ENCODE peak calls at places on chromosomes 13 and 19, in nine cellular contexts. One of them, this sample, is unnamed.

GRCh38 chr19:4328243-4328990 is 10.2 kb downstream of the STAP2 start:
- DNase-seq in NAMALWA: peak
- DNase-seq in heart left ventricle: peak
- DNase-seq in breast epithelium: peak
- DNase-seq in activated CD8-positive, alpha-beta memory T cell treated with anti-CD3 and anti-CD28 coated beads, Interleukin-2, amount 50 U/mL, for 4 hours: peak
- DNase-seq in ascending aorta: peak
- DNase-seq in stimulated activated CD8-positive, alpha-beta memory T cell treated with anti-CD3 and anti-CD28 coated beads, Interleukin-12 subunit alpha, Interleukin-12 subunit beta, amount 100 ng/mL, for 4 hours: peak
- DNase-seq in hippocampal formation: peak
- DNase-seq in mesendoderm: peak
- DNase-seq in this sample: peak

GRCh38 chr13:84843368-84843767 is 955.9 kb downstream of the SLITRK6 start:
- DNase-seq in NAMALWA: no peak
- DNase-seq in heart left ventricle: no peak
- DNase-seq in breast epithelium: no peak
- DNase-seq in activated CD8-positive, alpha-beta memory T cell treated with anti-CD3 and anti-CD28 coated beads, Interleukin-2, amount 50 U/mL, for 4 hours: no peak
- DNase-seq in ascending aorta: no peak
- DNase-seq in stimulated activated CD8-positive, alpha-beta memory T cell treated with anti-CD3 and anti-CD28 coated beads, Interleukin-12 subunit alpha, Interleukin-12 subunit beta, amount 100 ng/mL, for 4 hours: no peak
- DNase-seq in hippocampal formation: no peak
- DNase-seq in mesendoderm: no peak
- DNase-seq in this sample: no peak

GRCh38 chr19:56690668-56691067 is 19.1 kb upstream of the ZNF835 start:
- DNase-seq in NAMALWA: no peak
- DNase-seq in heart left ventricle: no peak
- DNase-seq in breast epithelium: no peak
- DNase-seq in activated CD8-positive, alpha-beta memory T cell treated with anti-CD3 and anti-CD28 coated beads, Interleukin-2, amount 50 U/mL, for 4 hours: no peak
- DNase-seq in ascending aorta: no peak
- DNase-seq in stimulated activated CD8-positive, alpha-beta memory T cell treated with anti-CD3 and anti-CD28 coated beads, Interleukin-12 subunit alpha, Interleukin-12 subunit beta, amount 100 ng/mL, for 4 hours: no peak
- DNase-seq in hippocampal formation: no peak
- DNase-seq in mesendoderm: no peak
- DNase-seq in this sample: no peak

GRCh38 chr13:57787058-57787791 is 155.7 kb downstream of the PCDH17 start:
- DNase-seq in NAMALWA: no peak
- DNase-seq in heart left ventricle: no peak
- DNase-seq in breast epithelium: no peak
- DNase-seq in activated CD8-positive, alpha-beta memory T cell treated with anti-CD3 and anti-CD28 coated beads, Interleukin-2, amount 50 U/mL, for 4 hours: no peak
- DNase-seq in ascending aorta: no peak
- DNase-seq in stimulated activated CD8-positive, alpha-beta memory T cell treated with anti-CD3 and anti-CD28 coated beads, Interleukin-12 subunit alpha, Interleukin-12 subunit beta, amount 100 ng/mL, for 4 hours: no peak
- DNase-seq in hippocampal formation: no peak
- DNase-seq in mesendoderm: peak
- DNase-seq in this sample: no peak

GRCh38 chr13:94199135-94199534 is 280.3 kb downstream of the DCT start:
- DNase-seq in NAMALWA: no peak
- DNase-seq in heart left ventricle: no peak
- DNase-seq in breast epithelium: no peak
- DNase-seq in activated CD8-positive, alpha-beta memory T cell treated with anti-CD3 and anti-CD28 coated beads, Interleukin-2, amount 50 U/mL, for 4 hours: no peak
- DNase-seq in ascending aorta: no peak
- DNase-seq in stimulated activated CD8-positive, alpha-beta memory T cell treated with anti-CD3 and anti-CD28 coated beads, Interleukin-12 subunit alpha, Interleukin-12 subunit beta, amount 100 ng/mL, for 4 hours: no peak
- DNase-seq in hippocampal formation: no peak
- DNase-seq in mesendoderm: no peak
- DNase-seq in this sample: no peak

GRCh38 chr19:44718441-44719261 is 19.7 kb downstream of the CEACAM16 start:
- DNase-seq in NAMALWA: no peak
- DNase-seq in heart left ventricle: peak
- DNase-seq in breast epithelium: peak
- DNase-seq in activated CD8-positive, alpha-beta memory T cell treated with anti-CD3 and anti-CD28 coated beads, Interleukin-2, amount 50 U/mL, for 4 hours: no peak
- DNase-seq in ascending aorta: peak
- DNase-seq in stimulated activated CD8-positive, alpha-beta memory T cell treated with anti-CD3 and anti-CD28 coated beads, Interleukin-12 subunit alpha, Interleukin-12 subunit beta, amount 100 ng/mL, for 4 hours: no peak
- DNase-seq in hippocampal formation: peak
- DNase-seq in mesendoderm: peak
- DNase-seq in this sample: no peak

GRCh38 chr13:49731766-49732165 is 40.5 kb upstream of the EBPL start:
- DNase-seq in NAMALWA: no peak
- DNase-seq in heart left ventricle: no peak
- DNase-seq in breast epithelium: no peak
- DNase-seq in activated CD8-positive, alpha-beta memory T cell treated with anti-CD3 and anti-CD28 coated beads, Interleukin-2, amount 50 U/mL, for 4 hours: no peak
- DNase-seq in ascending aorta: no peak
- DNase-seq in stimulated activated CD8-positive, alpha-beta memory T cell treated with anti-CD3 and anti-CD28 coated beads, Interleukin-12 subunit alpha, Interleukin-12 subunit beta, amount 100 ng/mL, for 4 hours: no peak
- DNase-seq in hippocampal formation: no peak
- DNase-seq in mesendoderm: no peak
- DNase-seq in this sample: no peak

GRCh38 chr19:1400281-1401137 is 833 bp downstream of the GAMT start:
- DNase-seq in NAMALWA: peak
- DNase-seq in heart left ventricle: peak
- DNase-seq in breast epithelium: no peak
- DNase-seq in activated CD8-positive, alpha-beta memory T cell treated with anti-CD3 and anti-CD28 coated beads, Interleukin-2, amount 50 U/mL, for 4 hours: no peak
- DNase-seq in ascending aorta: peak
- DNase-seq in stimulated activated CD8-positive, alpha-beta memory T cell treated with anti-CD3 and anti-CD28 coated beads, Interleukin-12 subunit alpha, Interleukin-12 subunit beta, amount 100 ng/mL, for 4 hours: no peak
- DNase-seq in hippocampal formation: no peak
- DNase-seq in mesendoderm: no peak
- DNase-seq in this sample: no peak

GRCh38 chr19:29690842-29691241 is 24.2 kb downstream of the C19orf12 start:
- DNase-seq in NAMALWA: peak
- DNase-seq in heart left ventricle: no peak
- DNase-seq in breast epithelium: no peak
- DNase-seq in activated CD8-positive, alpha-beta memory T cell treated with anti-CD3 and anti-CD28 coated beads, Interleukin-2, amount 50 U/mL, for 4 hours: peak
- DNase-seq in ascending aorta: no peak
- DNase-seq in stimulated activated CD8-positive, alpha-beta memory T cell treated with anti-CD3 and anti-CD28 coated beads, Interleukin-12 subunit alpha, Interleukin-12 subunit beta, amount 100 ng/mL, for 4 hours: no peak
- DNase-seq in hippocampal formation: no peak
- DNase-seq in mesendoderm: peak
- DNase-seq in this sample: peak

GRCh38 chr19:1068111-1069001 is 1.4 kb downstream of the ARHGAP45 start:
- DNase-seq in NAMALWA: peak
- DNase-seq in heart left ventricle: peak
- DNase-seq in breast epithelium: no peak
- DNase-seq in activated CD8-positive, alpha-beta memory T cell treated with anti-CD3 and anti-CD28 coated beads, Interleukin-2, amount 50 U/mL, for 4 hours: peak
- DNase-seq in ascending aorta: no peak
- DNase-seq in stimulated activated CD8-positive, alpha-beta memory T cell treated with anti-CD3 and anti-CD28 coated beads, Interleukin-12 subunit alpha, Interleukin-12 subunit beta, amount 100 ng/mL, for 4 hours: no peak
- DNase-seq in hippocampal formation: no peak
- DNase-seq in mesendoderm: no peak
- DNase-seq in this sample: no peak

GRCh38 chr13:25771641-25772478 is 280.0 kb downstream of the SHISA2 start:
- DNase-seq in NAMALWA: no peak
- DNase-seq in heart left ventricle: no peak
- DNase-seq in breast epithelium: no peak
- DNase-seq in activated CD8-positive, alpha-beta memory T cell treated with anti-CD3 and anti-CD28 coated beads, Interleukin-2, amount 50 U/mL, for 4 hours: no peak
- DNase-seq in ascending aorta: no peak
- DNase-seq in stimulated activated CD8-positive, alpha-beta memory T cell treated with anti-CD3 and anti-CD28 coated beads, Interleukin-12 subunit alpha, Interleukin-12 subunit beta, amount 100 ng/mL, for 4 hours: no peak
- DNase-seq in hippocampal formation: no peak
- DNase-seq in mesendoderm: peak
- DNase-seq in this sample: no peak

GRCh38 chr19:21698215-21698614 is 69.2 kb downstream of the ZNF100 start:
- DNase-seq in NAMALWA: peak
- DNase-seq in heart left ventricle: no peak
- DNase-seq in breast epithelium: no peak
- DNase-seq in activated CD8-positive, alpha-beta memory T cell treated with anti-CD3 and anti-CD28 coated beads, Interleukin-2, amount 50 U/mL, for 4 hours: no peak
- DNase-seq in ascending aorta: no peak
- DNase-seq in stimulated activated CD8-positive, alpha-beta memory T cell treated with anti-CD3 and anti-CD28 coated beads, Interleukin-12 subunit alpha, Interleukin-12 subunit beta, amount 100 ng/mL, for 4 hours: no peak
- DNase-seq in hippocampal formation: peak
- DNase-seq in mesendoderm: peak
- DNase-seq in this sample: no peak

GRCh38 chr19:21474671-21475181 is 30.7 kb upstream of the ZNF429 start:
- DNase-seq in NAMALWA: peak
- DNase-seq in heart left ventricle: peak
- DNase-seq in breast epithelium: peak
- DNase-seq in activated CD8-positive, alpha-beta memory T cell treated with anti-CD3 and anti-CD28 coated beads, Interleukin-2, amount 50 U/mL, for 4 hours: peak
- DNase-seq in ascending aorta: peak
- DNase-seq in stimulated activated CD8-positive, alpha-beta memory T cell treated with anti-CD3 and anti-CD28 coated beads, Interleukin-12 subunit alpha, Interleukin-12 subunit beta, amount 100 ng/mL, for 4 hours: peak
- DNase-seq in hippocampal formation: peak
- DNase-seq in mesendoderm: peak
- DNase-seq in this sample: no peak

GRCh38 chr19:57342582-57342981 is 8.5 kb upstream of the ZNF304 start:
- DNase-seq in NAMALWA: no peak
- DNase-seq in heart left ventricle: no peak
- DNase-seq in breast epithelium: no peak
- DNase-seq in activated CD8-positive, alpha-beta memory T cell treated with anti-CD3 and anti-CD28 coated beads, Interleukin-2, amount 50 U/mL, for 4 hours: no peak
- DNase-seq in ascending aorta: no peak
- DNase-seq in stimulated activated CD8-positive, alpha-beta memory T cell treated with anti-CD3 and anti-CD28 coated beads, Interleukin-12 subunit alpha, Interleukin-12 subunit beta, amount 100 ng/mL, for 4 hours: no peak
- DNase-seq in hippocampal formation: no peak
- DNase-seq in mesendoderm: no peak
- DNase-seq in this sample: no peak

GRCh38 chr13:27038323-27038722 is 133.3 kb downstream of the USP12 start:
- DNase-seq in NAMALWA: no peak
- DNase-seq in heart left ventricle: no peak
- DNase-seq in breast epithelium: no peak
- DNase-seq in activated CD8-positive, alpha-beta memory T cell treated with anti-CD3 and anti-CD28 coated beads, Interleukin-2, amount 50 U/mL, for 4 hours: no peak
- DNase-seq in ascending aorta: no peak
- DNase-seq in stimulated activated CD8-positive, alpha-beta memory T cell treated with anti-CD3 and anti-CD28 coated beads, Interleukin-12 subunit alpha, Interleukin-12 subunit beta, amount 100 ng/mL, for 4 hours: no peak
- DNase-seq in hippocampal formation: no peak
- DNase-seq in mesendoderm: no peak
- DNase-seq in this sample: no peak

GRCh38 chr13:40316301-40316700 is 350.1 kb downstream of the FOXO1 start:
- DNase-seq in NAMALWA: no peak
- DNase-seq in heart left ventricle: no peak
- DNase-seq in breast epithelium: no peak
- DNase-seq in activated CD8-positive, alpha-beta memory T cell treated with anti-CD3 and anti-CD28 coated beads, Interleukin-2, amount 50 U/mL, for 4 hours: no peak
- DNase-seq in ascending aorta: no peak
- DNase-seq in stimulated activated CD8-positive, alpha-beta memory T cell treated with anti-CD3 and anti-CD28 coated beads, Interleukin-12 subunit alpha, Interleukin-12 subunit beta, amount 100 ng/mL, for 4 hours: no peak
- DNase-seq in hippocampal formation: no peak
- DNase-seq in mesendoderm: no peak
- DNase-seq in this sample: no peak

GRCh38 chr13:44899967-44900366 is 89.3 kb downstream of the NUFIP1 start:
- DNase-seq in NAMALWA: no peak
- DNase-seq in heart left ventricle: no peak
- DNase-seq in breast epithelium: no peak
- DNase-seq in activated CD8-positive, alpha-beta memory T cell treated with anti-CD3 and anti-CD28 coated beads, Interleukin-2, amount 50 U/mL, for 4 hours: no peak
- DNase-seq in ascending aorta: no peak
- DNase-seq in stimulated activated CD8-positive, alpha-beta memory T cell treated with anti-CD3 and anti-CD28 coated beads, Interleukin-12 subunit alpha, Interleukin-12 subunit beta, amount 100 ng/mL, for 4 hours: no peak
- DNase-seq in hippocampal formation: no peak
- DNase-seq in mesendoderm: no peak
- DNase-seq in this sample: peak

GRCh38 chr19:16849168-16849567 is 20.0 kb downstream of the SIN3B start:
- DNase-seq in NAMALWA: no peak
- DNase-seq in heart left ventricle: no peak
- DNase-seq in breast epithelium: no peak
- DNase-seq in activated CD8-positive, alpha-beta memory T cell treated with anti-CD3 and anti-CD28 coated beads, Interleukin-2, amount 50 U/mL, for 4 hours: no peak
- DNase-seq in ascending aorta: no peak
- DNase-seq in stimulated activated CD8-positive, alpha-beta memory T cell treated with anti-CD3 and anti-CD28 coated beads, Interleukin-12 subunit alpha, Interleukin-12 subunit beta, amount 100 ng/mL, for 4 hours: no peak
- DNase-seq in hippocampal formation: no peak
- DNase-seq in mesendoderm: no peak
- DNase-seq in this sample: no peak

GRCh38 chr19:50517704-50518075 is 4.0 kb upstream of the ASPDH start:
- DNase-seq in NAMALWA: no peak
- DNase-seq in heart left ventricle: no peak
- DNase-seq in breast epithelium: no peak
- DNase-seq in activated CD8-positive, alpha-beta memory T cell treated with anti-CD3 and anti-CD28 coated beads, Interleukin-2, amount 50 U/mL, for 4 hours: no peak
- DNase-seq in ascending aorta: no peak
- DNase-seq in stimulated activated CD8-positive, alpha-beta memory T cell treated with anti-CD3 and anti-CD28 coated beads, Interleukin-12 subunit alpha, Interleukin-12 subunit beta, amount 100 ng/mL, for 4 hours: no peak
- DNase-seq in hippocampal formation: no peak
- DNase-seq in mesendoderm: no peak
- DNase-seq in this sample: no peak

GRCh38 chr13:52650731-52651130 is 1.9 kb upstream of the SUGT1 start:
- DNase-seq in NAMALWA: no peak
- DNase-seq in heart left ventricle: no peak
- DNase-seq in breast epithelium: no peak
- DNase-seq in activated CD8-positive, alpha-beta memory T cell treated with anti-CD3 and anti-CD28 coated beads, Interleukin-2, amount 50 U/mL, for 4 hours: no peak
- DNase-seq in ascending aorta: no peak
- DNase-seq in stimulated activated CD8-positive, alpha-beta memory T cell treated with anti-CD3 and anti-CD28 coated beads, Interleukin-12 subunit alpha, Interleukin-12 subunit beta, amount 100 ng/mL, for 4 hours: no peak
- DNase-seq in hippocampal formation: no peak
- DNase-seq in mesendoderm: no peak
- DNase-seq in this sample: no peak

GRCh38 chr13:74974234-74974879 is 507.6 kb downstream of the TBC1D4 start:
- DNase-seq in NAMALWA: no peak
- DNase-seq in heart left ventricle: no peak
- DNase-seq in breast epithelium: no peak
- DNase-seq in activated CD8-positive, alpha-beta memory T cell treated with anti-CD3 and anti-CD28 coated beads, Interleukin-2, amount 50 U/mL, for 4 hours: no peak
- DNase-seq in ascending aorta: no peak
- DNase-seq in stimulated activated CD8-positive, alpha-beta memory T cell treated with anti-CD3 and anti-CD28 coated beads, Interleukin-12 subunit alpha, Interleukin-12 subunit beta, amount 100 ng/mL, for 4 hours: no peak
- DNase-seq in hippocampal formation: no peak
- DNase-seq in mesendoderm: no peak
- DNase-seq in this sample: no peak

This sample was measured in NCI-H446.